ENCODE peak calls at places on chromosome 3, in eight cellular contexts. S, N, V, U, M, L, A and B are unnamed samples.

GRCh38 chr3:177213806-177214528 is 16.7 kb upstream of the TBL1XR1 start:
- DNase-seq in S (no peak), N (no peak), U (no peak), L (no peak), M (no peak), A (no peak), V (no peak), B (no peak)

GRCh38 chr3:172317984-172318383 is 130.3 kb downstream of the GHSR start:
- DNase-seq in N (no peak), L (peak), V (peak), S (peak), M (peak), U (peak), A (peak), B (peak)

GRCh38 chr3:57815034-57815433 is 58.9 kb downstream of the SLMAP start:
- DNase-seq in U (no peak), A (no peak), V (no peak), S (no peak), L (no peak), M (no peak), N (no peak), B (no peak)

GRCh38 chr3:188683032-188683491 is 488.7 kb upstream of the TPRG1 start:
- DNase-seq in S (no peak), U (peak), L (no peak), A (peak), V (no peak), N (no peak), M (peak), B (peak)

GRCh38 chr3:110667216-110667615 is 404.4 kb upstream of the NECTIN3 start:
- DNase-seq in M (no peak), V (no peak), S (peak), A (no peak), L (no peak), U (no peak), N (no peak), B (no peak)

GRCh38 chr3:180534828-180535227 is 67.1 kb upstream of the TTC14 start:
- DNase-seq in M (no peak), S (no peak), V (no peak), L (no peak), A (no peak), U (no peak), N (no peak), B (no peak)

GRCh38 chr3:187943677-187944390 is 198.6 kb upstream of the BCL6 start:
- DNase-seq in N (peak), U (peak), L (no peak), A (peak), S (no peak), M (peak), V (no peak), B (no peak)

GRCh38 chr3:101879102-101879501 is 29.8 kb downstream of the NFKBIZ start:
- DNase-seq in N (no peak), V (no peak), U (no peak), S (no peak), M (no peak), A (no peak), L (no peak), B (no peak)

GRCh38 chr3:156252656-156253055 is 132.3 kb downstream of the KCNAB1 start:
- DNase-seq in U (peak), A (peak), M (no peak), L (no peak), N (no peak), V (no peak), S (peak), B (no peak)

GRCh38 chr3:135240426-135240825 is 445.4 kb downstream of the EPHB1 start:
- DNase-seq in V (no peak), M (no peak), U (no peak), A (no peak), L (no peak), S (no peak), N (no peak), B (no peak)
- TF ChIP-seq CTCF in V (no peak), M (no peak), U (no peak), A (no peak), L (no peak), S (no peak), N (no peak), B (no peak)

DNA sequence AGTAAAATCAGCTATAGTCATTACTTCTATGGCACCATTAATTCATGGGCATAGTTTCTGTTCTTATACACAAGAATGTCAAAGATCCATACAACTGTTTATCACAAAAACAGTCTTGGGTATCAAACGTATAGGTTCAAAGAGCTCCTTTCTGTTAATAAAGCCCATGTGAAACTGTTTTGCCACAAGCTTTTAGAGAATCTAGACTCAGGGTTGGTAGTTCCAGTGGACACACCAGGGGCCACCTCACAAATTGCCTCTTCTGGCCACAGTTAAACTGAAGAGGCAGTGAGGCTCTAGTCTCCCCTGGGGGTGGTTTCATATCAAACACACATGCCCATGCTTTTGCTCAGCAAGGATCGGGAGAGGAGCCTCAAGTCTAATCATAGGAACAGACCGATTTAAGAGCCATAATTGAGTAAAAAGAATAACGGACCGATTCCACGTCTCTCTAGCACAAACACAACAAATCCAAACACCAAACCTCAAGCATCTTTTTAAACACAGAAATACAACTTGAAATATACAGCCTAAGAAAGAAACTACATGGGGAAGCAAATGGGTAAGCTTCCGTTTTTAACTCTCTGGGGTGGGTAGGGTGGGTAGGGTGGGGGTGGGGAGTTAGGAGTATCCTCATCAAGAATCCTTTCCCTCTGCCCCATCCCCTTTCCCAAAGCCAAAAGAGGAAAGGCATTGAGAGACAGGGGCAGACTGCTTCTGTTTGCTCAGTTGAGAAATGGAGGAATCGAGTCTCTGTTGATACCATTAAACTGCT is 443.3 kb downstream of the MAGI1 start:
- DNase-seq in V (no peak), M (no peak), N (no peak), L (no peak), A (no peak), U (no peak), S (no peak), B (no peak)
- H3K4me3 ChIP-seq in V (no peak), M (no peak), N (no peak), L (no peak), A (no peak), U (no peak), S (no peak), B (no peak)

DNA sequence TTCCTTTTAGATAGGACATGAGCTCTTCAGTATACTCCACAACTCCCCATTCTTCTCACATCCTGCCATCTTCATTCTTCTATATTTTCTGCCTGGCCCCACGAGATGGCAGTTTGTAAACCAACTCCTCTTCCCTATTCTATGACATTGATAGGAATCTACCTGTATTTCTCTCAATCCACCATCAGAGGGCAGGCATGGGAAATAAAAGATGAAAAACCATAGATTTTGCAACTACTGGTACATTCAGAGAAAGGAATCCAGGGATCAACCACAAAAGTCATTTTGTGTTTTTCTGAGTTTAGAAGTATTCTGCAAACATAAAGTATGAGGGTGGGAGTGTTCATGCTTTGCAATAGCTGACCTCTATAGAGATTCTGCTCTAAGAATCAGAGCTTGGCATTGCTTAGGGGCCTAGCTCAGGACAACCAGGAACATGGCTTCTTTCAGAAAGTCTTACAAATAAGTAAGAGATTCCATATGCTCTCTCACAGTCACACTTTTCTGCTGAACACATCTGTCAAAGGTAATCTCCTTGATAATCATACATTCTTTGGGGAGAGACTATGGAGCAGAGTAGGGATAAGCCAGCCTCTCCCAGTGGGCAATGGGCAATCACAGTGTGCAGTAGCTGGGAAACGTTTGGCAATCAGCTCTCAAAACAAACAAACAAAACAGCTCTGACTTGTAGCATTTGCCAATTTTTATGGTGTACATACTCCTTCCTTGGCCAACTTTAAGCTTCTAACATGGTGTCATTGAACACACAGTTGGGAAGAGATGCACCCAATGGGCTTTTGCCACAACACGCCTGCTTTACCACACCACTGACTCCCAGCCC is 43.1 kb upstream of the SLC25A36 start:
- DNase-seq in U (peak), S (peak), V (peak), N (peak), A (peak), L (no peak), M (peak), B (peak)
- TF ChIP-seq CTCF in U (peak), S (peak), V (peak), N (peak), A (peak), L (peak), M (peak), B (peak)

GRCh38 chr3:160564949-160565441 is 376 bp downstream of the KPNA4 start:
- DNase-seq in M (peak), S (no peak), V (no peak), L (peak), N (peak), A (peak), U (peak), B (peak)

GRCh38 chr3:160566499-160566898 is 1.1 kb upstream of the KPNA4 start:
- DNase-seq in N (no peak), M (no peak), L (no peak), A (no peak), U (no peak), S (no peak), V (no peak), B (no peak)

GRCh38 chr3:160565442-160566403 is at the start of gene KPNA4:
- DNase-seq in L (peak), M (peak), V (peak), U (peak), N (peak), S (peak), A (peak), B (peak)

GRCh38 chr3:160564205-160564922 is 1.0 kb downstream of the KPNA4 start:
- DNase-seq in V (no peak), S (peak), A (peak), U (no peak), L (peak), N (peak), M (no peak), B (no peak)

GRCh38 chr3:160562952-160563351 is 2.4 kb downstream of the KPNA4 start:
- DNase-seq in U (no peak), S (no peak), M (no peak), V (no peak), A (no peak), N (no peak), L (no peak), B (no peak)
- H3K4me3 ChIP-seq in U (no peak), S (no peak), M (peak), V (peak), A (peak), N (no peak), L (no peak), B (no peak)

GRCh38 chr3:121529308-121529707 is 16.5 kb downstream of the POLQ start:
- DNase-seq in A (peak), S (peak), M (peak), L (no peak), U (peak), N (no peak), V (no peak), B (no peak)
- TF ChIP-seq CTCF in A (peak), S (peak), M (peak), L (no peak), U (peak), N (peak), V (peak), B (peak)

DNA sequence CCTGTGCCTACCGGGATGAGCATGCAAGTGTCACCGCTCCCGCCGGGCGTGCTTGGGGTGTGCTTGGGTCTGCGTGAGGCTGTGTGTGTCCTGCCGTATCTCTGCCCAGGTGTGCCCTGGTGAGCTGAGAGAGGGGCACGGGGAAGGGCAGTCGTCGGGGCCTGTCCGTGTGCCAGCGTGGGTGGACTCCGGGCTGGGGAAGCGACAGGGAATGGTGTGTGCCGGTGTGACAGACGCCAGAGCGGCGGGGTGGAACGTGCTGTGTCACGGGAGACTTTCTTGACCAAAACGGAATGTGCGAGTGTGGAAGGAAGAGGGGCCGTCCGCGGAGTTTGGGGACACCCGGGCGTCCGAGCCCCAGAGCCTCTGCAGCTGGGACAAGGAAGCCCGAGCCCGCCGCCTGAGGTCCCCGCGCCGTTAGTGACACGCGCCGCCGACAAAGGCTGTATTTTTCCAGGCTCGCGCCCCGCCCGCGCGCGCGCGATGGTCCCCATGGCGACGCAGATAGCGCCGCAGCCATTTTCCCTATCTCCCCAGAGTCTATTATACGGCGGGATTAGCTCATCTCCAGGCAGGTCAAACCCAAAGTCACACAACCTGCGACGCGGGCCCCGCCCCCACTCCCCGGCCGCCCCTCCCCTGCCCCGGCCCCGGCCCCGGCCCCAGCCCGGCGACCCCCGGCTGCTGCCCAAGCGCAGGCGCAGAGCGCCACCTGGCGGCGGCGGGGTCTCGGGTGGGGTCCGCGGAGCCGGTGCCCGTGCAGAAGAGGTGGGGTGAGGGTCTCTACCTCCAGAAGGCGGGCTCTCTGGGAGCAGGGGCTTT is 4.5 kb upstream of the GATA2 start:
- DNase-seq in M (peak), U (no peak), A (no peak), S (peak), L (no peak), V (no peak), N (peak), B (no peak)
- H3K4me3 ChIP-seq in M (peak), U (peak), A (peak), S (peak), L (no peak), V (peak), N (peak), B (peak)